ENCODE peak calls at places on chromosomes 1 and 21, in six cellular contexts. N is ovary, E is H54, G is HCT116, V is body of pancreas, Z is right lobe of liver. S is an unnamed sample.

GRCh38 chr1:232998646-232999045 is 48.2 kb downstream of the NTPCR start:
- DNase-seq in V (no peak), G (no peak), E (no peak), Z (no peak), N (no peak), S (no peak)

GRCh38 chr1:211420389-211420788 is 71.6 kb downstream of the RD3 start:
- DNase-seq in E (peak; percentile 28), V (no peak), Z (no peak), N (no peak), G (no peak), S (no peak)

GRCh38 chr1:25502957-25503356 is 40.4 kb upstream of the LDLRAP1 start:
- DNase-seq in G (no peak), N (no peak), Z (peak; percentile 23), E (no peak), V (no peak), S (no peak)

GRCh38 chr1:160935527-160936258 is 18.9 kb downstream of the ITLN2 start:
- DNase-seq in G (no peak), V (no peak), Z (no peak), N (no peak), E (no peak), S (no peak)

GRCh38 chr21:14096172-14096571 is 114.6 kb downstream of the LIPI start:
- DNase-seq in G (no peak), N (no peak), V (no peak), Z (no peak), E (no peak), S (no peak)

GRCh38 chr1:184163674-184164470 is 112.3 kb downstream of the TSEN15 start:
- DNase-seq in G (no peak), E (peak; percentile 43), V (no peak), N (no peak), Z (no peak), S (no peak)

GRCh38 chr1:163609858-163610257 is 288.1 kb downstream of the NUF2 start:
- DNase-seq in E (no peak), V (no peak), Z (no peak), N (no peak), G (no peak), S (no peak)

GRCh38 chr1:207240325-207241095 is 81.0 kb upstream of the CD55 start:
- DNase-seq in V (no peak), Z (no peak), E (no peak), G (no peak), N (no peak), S (no peak)

GRCh38 chr1:19552291-19553010 is 67.1 kb upstream of the CAPZB start:
- DNase-seq in N (no peak), G (no peak), Z (no peak), E (no peak), V (no peak), S (no peak)

GRCh38 chr1:155210304-155210703 is 1.8 kb downstream of the MTX1 start:
- DNase-seq in Z (no peak), E (no peak), N (no peak), G (no peak), V (no peak), S (peak; percentile 23)

GRCh38 chr1:172582889-172583288 is 49.9 kb downstream of the SUCO start:
- DNase-seq in Z (no peak), V (no peak), N (no peak), E (no peak), G (no peak), S (no peak)

GRCh38 chr1:22850681-22851080 is 122.0 kb downstream of the LACTBL1 start:
- DNase-seq in N (peak; percentile 37), V (no peak), Z (peak; percentile 60), E (no peak), G (no peak), S (no peak)

GRCh38 chr1:211944733-211945500 is 90.4 kb downstream of the INTS7 start:
- DNase-seq in V (peak; percentile 68), E (peak; percentile 54), Z (peak; percentile 93), G (no peak), N (no peak), S (no peak)

GRCh38 chr1:11156958-11157357 is 32.2 kb upstream of the ANGPTL7 start:
- DNase-seq in E (no peak), G (no peak), Z (no peak), N (no peak), V (no peak), S (no peak)

GRCh38 chr1:119186471-119186870 is 46.0 kb upstream of the WARS2 start:
- DNase-seq in V (no peak), G (no peak), Z (no peak), E (no peak), N (no peak), S (no peak)

GRCh38 chr1:162561616-162562451 is at the start of gene UAP1:
- DNase-seq in N (peak; percentile 54), G (no peak), Z (no peak), E (no peak), V (no peak), S (no peak)

GRCh38 chr1:13600762-13601483 is 17.3 kb downstream of the PDPN start:
- DNase-seq in V (no peak), Z (no peak), N (no peak), G (no peak), E (no peak), S (no peak)

GRCh38 chr1:5891736-5892135 is 100.5 kb downstream of the NPHP4 start:
- DNase-seq in Z (peak; percentile 40), V (no peak), E (no peak), G (no peak), N (no peak), S (no peak)

GRCh38 chr21:18222346-18222745 is 22.3 kb upstream of the CHODL start:
- DNase-seq in E (no peak), G (no peak), N (no peak), V (no peak), Z (no peak), S (no peak)

GRCh38 chr1:162391790-162392563 is 10.4 kb downstream of the C1orf226 start:
- DNase-seq in G (peak; percentile 42), Z (peak; percentile 50), N (no peak), V (peak; percentile 24), E (peak; percentile 35), S (no peak)

GRCh38 chr1:20685739-20686138 is 24.6 kb upstream of the DDOST start:
- DNase-seq in N (no peak), V (no peak), G (no peak), E (no peak), Z (no peak), S (no peak)

GRCh38 chr1:26853156-26853555 is 9.8 kb upstream of the SFN start:
- DNase-seq in G (peak; percentile 84), E (peak; percentile 67), V (peak; percentile 93), Z (peak; percentile 90), N (peak; percentile 86), S (peak; percentile 91)

GRCh38 chr1:26852701-26853100 is 10.2 kb upstream of the SFN start:
- DNase-seq in E (no peak), N (no peak), Z (no peak), V (no peak), G (no peak), S (no peak)

GRCh38 chr1:26848499-26848898 is 14.4 kb upstream of the SFN start:
- DNase-seq in E (no peak), Z (no peak), G (no peak), N (no peak), V (no peak), S (no peak)

GRCh38 chr1:26851106-26851684 is 11.8 kb upstream of the SFN start:
- DNase-seq in Z (no peak), V (no peak), N (no peak), G (no peak), E (no peak), S (no peak)

GRCh38 chr1:26848947-26849774 is 13.8 kb upstream of the SFN start:
- DNase-seq in V (peak; percentile 31), G (peak; percentile 79), N (no peak), E (peak; percentile 73), Z (no peak), S (no peak)
- TF ChIP-seq POLR2A in V (no peak), G (no peak), N (no peak), E (no peak), Z (no peak), S (no peak)

GRCh38 chr1:83860506-83861221 is 138.3 kb downstream of the TTLL7 start:
- DNase-seq in V (peak; percentile 89), Z (peak; percentile 94), G (peak; percentile 31), N (peak; percentile 47), E (no peak), S (peak; percentile 95)
- TF ChIP-seq POLR2A in V (peak; percentile 78), Z (peak; percentile 60), G (no peak), N (no peak), E (no peak), S (no peak)

GRCh38 chr1:114586513-114587047 is 5.2 kb upstream of the BCAS2 start:
- DNase-seq in Z (no peak), N (no peak), E (no peak), V (no peak), G (no peak), S (no peak)

GRCh38 chr1:114587203-114587991 is 6.0 kb upstream of the BCAS2 start:
- DNase-seq in Z (peak; percentile 52), N (no peak), G (no peak), V (no peak), E (no peak), S (no peak)

GRCh38 chr1:114585221-114585620 is 3.8 kb upstream of the BCAS2 start:
- DNase-seq in V (no peak), Z (no peak), N (no peak), E (no peak), G (no peak), S (no peak)

GRCh38 chr1:114581335-114582287 is at the start of gene BCAS2:
- DNase-seq in N (peak; percentile 98), V (peak; percentile 97), G (peak; percentile 98), Z (peak; percentile 97), E (peak; percentile 74), S (peak; percentile 97)
- TF ChIP-seq POLR2A in N (peak; percentile 93), V (peak; percentile 95), G (peak; percentile 96), Z (peak; percentile 90), E (peak; percentile 77), S (peak; percentile 22)

GRCh38 chr1:205630651-205631009 is 1.2 kb downstream of the ELK4 start:
- DNase-seq in N (no peak), V (no peak), E (no peak), G (no peak), Z (no peak), S (no peak)

GRCh38 chr1:205631727-205632373 is at the start of gene ELK4:
- DNase-seq in Z (peak; percentile 99), G (peak; percentile 96), V (peak; percentile 99), E (peak; percentile 93), N (peak; percentile 99), S (peak; percentile 100)

GRCh38 chr1:205632374-205633169 is 761 bp upstream of the ELK4 start:
- DNase-seq in V (no peak), N (no peak), G (peak; percentile 4), Z (no peak), E (no peak), S (no peak)

GRCh38 chr1:205630241-205630640 is 1.6 kb downstream of the ELK4 start:
- DNase-seq in N (no peak), E (no peak), Z (no peak), G (no peak), V (no peak), S (no peak)

DNA sequence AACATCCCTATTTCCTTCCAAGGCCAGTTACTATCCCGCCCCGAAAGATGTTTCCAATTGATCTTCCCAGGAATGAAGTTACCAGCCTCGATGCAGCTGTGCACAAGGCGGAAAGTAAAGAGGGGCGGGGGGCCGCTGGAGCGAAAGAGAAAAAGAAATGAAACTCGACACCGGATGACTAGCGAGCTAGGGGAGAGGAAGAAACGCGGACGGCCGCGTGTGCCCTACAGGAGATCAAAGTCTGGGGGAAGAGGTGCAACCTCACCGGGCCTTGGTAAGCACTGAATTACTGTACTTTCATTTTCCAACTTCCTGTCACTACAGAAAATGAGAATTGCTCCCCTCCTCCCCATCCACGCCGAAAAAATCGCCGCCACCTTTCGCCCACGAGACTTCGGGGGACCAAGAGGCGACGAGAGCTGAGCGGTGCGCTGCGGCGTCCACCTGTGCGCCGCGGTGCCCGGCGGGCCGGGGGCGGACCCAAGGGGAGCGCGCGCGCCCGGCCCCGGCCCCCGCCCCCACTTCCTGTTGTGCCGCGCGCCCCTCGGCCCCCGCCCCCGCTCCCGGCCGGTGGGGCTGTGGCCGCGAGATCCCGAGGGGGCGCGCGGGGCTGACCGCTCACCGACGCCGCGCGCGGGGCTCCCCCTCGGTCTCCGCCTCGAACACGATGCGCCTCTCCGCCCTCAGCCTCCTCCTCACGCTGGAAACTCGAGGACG is 643 bp downstream of the ELK4 start:
- DNase-seq in E (peak; percentile 50), N (peak; percentile 66), Z (peak; percentile 81), V (peak; percentile 65), G (peak; percentile 43), S (peak; percentile 94)
- TF ChIP-seq POLR2A in E (no peak), N (no peak), Z (peak; percentile 5), V (peak; percentile 77), G (peak; percentile 54), S (no peak)

S was measured in spleen.